ENCODE peak calls at places on chromosomes 5 and 9, in six cellular contexts. V, L, Q, X, A and S are unnamed samples.

GRCh38 chr9:129458155-129458661 is 162.7 kb downstream of the C9orf50 start:
- DNase-seq in Q (peak), X (no peak), V (no peak), L (no peak), A (no peak), S (no peak)

GRCh38 chr5:107719207-107719606 is 48.5 kb upstream of the EFNA5 start:
- DNase-seq in X (no peak), V (no peak), A (no peak), Q (no peak), L (no peak), S (no peak)

GRCh38 chr9:129763235-129763917 is 10.5 kb upstream of the PTGES start:
- DNase-seq in A (no peak), Q (peak), V (no peak), L (no peak), X (no peak), S (no peak)

GRCh38 chr5:43281840-43282658 is 31.2 kb downstream of the HMGCS1 start:
- DNase-seq in A (no peak), L (no peak), V (no peak), X (no peak), Q (no peak), S (peak)

GRCh38 chr5:124030043-124030461 is 518.1 kb downstream of the CSNK1G3 start:
- DNase-seq in Q (peak), V (no peak), X (no peak), L (no peak), A (no peak), S (no peak)

GRCh38 chr5:170745481-170746061 is 38.0 kb upstream of the GABRP start:
- DNase-seq in X (no peak), A (peak), Q (peak), V (peak), L (no peak), S (no peak)

GRCh38 chr5:61330341-61330878 is 1.6 kb upstream of the ZSWIM6 start:
- DNase-seq in V (peak), X (no peak), A (peak), L (peak), Q (peak), S (peak)

GRCh38 chr5:74595143-74595915 is 45.2 kb downstream of the ENC1 start:
- DNase-seq in V (no peak), Q (peak), L (no peak), A (no peak), X (no peak), S (no peak)

GRCh38 chr9:101711330-101711941 is 27.0 kb downstream of the GRIN3A start:
- DNase-seq in X (no peak), A (no peak), V (peak), Q (no peak), L (no peak), S (peak)

GRCh38 chr5:177496111-177497010 is 1.0 kb downstream of the PDLIM7 start:
- DNase-seq in Q (peak), L (no peak), X (no peak), A (peak), V (peak), S (peak)

GRCh38 chr9:27276182-27277030 is 20.5 kb downstream of the EQTN start:
- DNase-seq in Q (peak), L (no peak), V (no peak), A (no peak), X (no peak), S (peak)

GRCh38 chr9:76704601-76705204 is 59.5 kb upstream of the PCA3 start:
- DNase-seq in L (no peak), V (no peak), X (no peak), A (no peak), Q (peak), S (peak)

GRCh38 chr9:32389365-32389764 is 4.9 kb downstream of the ACO1 start:
- DNase-seq in X (no peak), L (no peak), A (no peak), Q (no peak), V (no peak), S (no peak)